ENCODE peak calls at places on chromosomes 16 and 17, in six cellular contexts. M, Y, V, K, L and G are unnamed samples.

GRCh38 chr17:68297168-68297567 is 5.9 kb downstream of the ARSG start:
- DNase-seq in M (no peak), Y (no peak), V (no peak), K (no peak), L (no peak), G (no peak)

GRCh38 chr17:41284546-41284945 is 9.0 kb downstream of the KRTAP9-7 start:
- DNase-seq in M (no peak), Y (no peak), V (no peak), K (no peak), L (no peak), G (no peak)

GRCh38 chr16:80969114-80969484 is 37.6 kb downstream of the CMC2 start:
- DNase-seq in M (no peak), Y (no peak), V (no peak), K (no peak), L (no peak), G (no peak)

GRCh38 chr17:63345598-63345997 is 100.5 kb downstream of the CYB561 start:
- DNase-seq in M (no peak), Y (no peak), V (no peak), K (no peak), L (no peak), G (no peak)

GRCh38 chr16:27640277-27640600 is 90.3 kb downstream of the KATNIP start:
- DNase-seq in M (no peak), Y (no peak), V (no peak), K (no peak), L (peak; percentile 32), G (no peak)

GRCh38 chr17:62085511-62086408 is 20.7 kb upstream of the MED13 start:
- DNase-seq in M (no peak), Y (no peak), V (no peak), K (no peak), L (no peak), G (no peak)

GRCh38 chr17:75394332-75394918 is 11.1 kb downstream of the GRB2 start:
- DNase-seq in M (no peak), Y (no peak), V (no peak), K (no peak), L (no peak), G (no peak)

GRCh38 chr17:66411498-66411897 is 109.1 kb downstream of the PRKCA start:
- DNase-seq in M (no peak), Y (no peak), V (no peak), K (no peak), L (no peak), G (no peak)

GRCh38 chr17:7440823-7441174 is 1.5 kb downstream of the FGF11 start:
- DNase-seq in M (no peak), Y (no peak), V (no peak), K (peak; percentile 41), L (no peak), G (no peak)

GRCh38 chr17:48131216-48131824 is 23.8 kb downstream of the SNX11 start:
- DNase-seq in M (no peak), Y (peak; percentile 77), V (peak; percentile 47), K (peak; percentile 73), L (peak; percentile 63), G (peak; percentile 83)

GRCh38 chr17:76265624-76266243 is 586 bp downstream of the UBALD2 start:
- DNase-seq in M (peak; percentile 79), Y (peak; percentile 67), V (no peak), K (peak; percentile 58), L (peak; percentile 43), G (peak; percentile 53)

GRCh38 chr17:76534831-76535732 is 2.4 kb downstream of the CYGB start:
- DNase-seq in M (no peak), Y (no peak), V (no peak), K (no peak), L (no peak), G (no peak)

GRCh38 chr17:5770556-5771270 is 186.4 kb upstream of the NLRP1 start:
- DNase-seq in M (no peak), Y (no peak), V (no peak), K (no peak), L (no peak), G (no peak)

GRCh38 chr17:57906910-57907309 is 48.3 kb downstream of the CUEDC1 start:
- DNase-seq in M (no peak), Y (no peak), V (no peak), K (no peak), L (no peak), G (no peak)
- TF ChIP-seq CTCF in M (no peak), Y (no peak), V (peak; percentile 51), K (no peak), L (no peak), G (peak; percentile 12)

GRCh38 chr16:2778692-2778958 is 1.5 kb upstream of the ELOB start:
- DNase-seq in M (no peak), Y (no peak), V (no peak), K (no peak), L (no peak), G (no peak)
- H3K4me3 ChIP-seq in M (no peak overlapping the region), Y (no peak overlapping the region), V (no peak overlapping the region), K (peak overlapping the region; percentile 98), L (no peak overlapping the region), G (no peak overlapping the region)

GRCh38 chr17:16215273-16215964 is at the start of gene NCOR1:
- DNase-seq in M (peak; percentile 95), Y (peak; percentile 93), V (peak; percentile 79), K (peak; percentile 94), L (peak; percentile 88), G (peak; percentile 94)
- TF ChIP-seq CTCF in M (peak; percentile 50), Y (peak; percentile 10), V (peak; percentile 51), K (no peak), L (no peak), G (peak; percentile 30)

DNA sequence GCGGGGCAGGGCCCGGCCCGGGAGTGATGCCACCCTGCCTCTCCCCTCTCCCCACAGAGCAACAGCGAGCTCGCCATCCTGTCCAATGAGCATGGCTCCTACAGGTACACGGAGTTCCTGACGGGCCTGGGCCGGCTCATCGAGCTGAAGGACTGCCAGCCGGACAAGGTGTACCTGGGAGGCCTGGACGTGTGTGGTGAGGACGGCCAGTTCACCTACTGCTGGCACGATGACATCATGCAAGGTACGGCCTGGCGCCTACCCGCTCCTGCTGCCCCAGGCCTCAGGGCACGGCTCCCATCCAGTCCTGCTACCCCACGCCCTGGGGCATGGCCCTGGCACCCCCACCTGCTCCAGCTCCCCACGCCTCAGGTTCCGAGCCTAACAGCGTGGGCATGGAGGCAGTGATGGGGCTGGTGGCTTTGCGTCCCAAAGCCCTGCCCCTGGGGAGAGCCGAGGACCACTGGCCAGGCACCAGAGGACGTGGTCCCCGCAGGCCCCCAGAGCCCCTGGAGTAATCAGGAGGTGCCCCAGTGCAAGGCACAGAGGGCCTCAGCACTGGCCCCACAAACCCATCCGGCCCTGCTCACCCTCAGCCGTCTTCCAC is 38.5 kb downstream of the TSC2 start:
- DNase-seq in M (no peak), Y (no peak), V (no peak), K (no peak), L (no peak), G (no peak)
- H3K4me3 ChIP-seq in M (no peak overlapping the region), Y (no peak overlapping the region), V (no peak overlapping the region), K (no peak overlapping the region), L (no peak overlapping the region), G (no peak overlapping the region)

GRCh38 chr16:9012848-9013507 is 49.3 kb upstream of the USP7 start:
- DNase-seq in M (no peak), Y (no peak), V (no peak), K (no peak), L (no peak), G (peak; percentile 11)
- TF ChIP-seq CTCF in M (no peak), Y (no peak), V (peak; percentile 54), K (no peak), L (no peak), G (no peak)

GRCh38 chr16:10880609-10881452 is 3.8 kb downstream of the CIITA start:
- DNase-seq in M (no peak), Y (no peak), V (no peak), K (no peak), L (no peak), G (no peak)
- H3K4me3 ChIP-seq in M (no peak overlapping the region), Y (no peak overlapping the region), V (no peak overlapping the region), K (peak overlapping the region; percentile 71), L (no peak overlapping the region), G (no peak overlapping the region)

DNA sequence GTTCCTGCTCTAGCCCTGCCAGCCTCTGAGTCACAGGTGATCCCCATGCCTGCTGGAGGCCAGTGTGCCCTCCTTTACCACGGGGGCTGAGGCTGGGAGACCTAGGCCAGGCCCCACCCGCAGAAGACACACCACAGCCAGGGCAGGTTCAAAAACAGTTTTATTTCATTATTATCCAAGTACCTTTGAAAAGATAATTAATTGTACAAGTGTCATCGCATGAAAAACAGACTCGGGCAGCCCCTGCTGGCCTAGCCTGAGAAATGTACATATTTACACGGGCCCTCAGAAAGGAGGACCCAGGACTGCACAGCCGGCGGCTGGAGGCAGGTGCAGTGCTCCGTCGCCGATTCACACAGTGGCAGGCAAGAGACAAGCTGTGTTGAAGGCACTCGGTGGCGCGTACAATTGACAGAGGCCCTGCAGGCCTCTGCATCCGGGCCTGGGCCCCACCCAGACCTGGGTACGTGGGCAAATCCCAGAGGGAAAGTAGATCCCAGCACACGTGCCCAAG is 4.4 kb downstream of the PDIA2 start:
- DNase-seq in M (no peak), Y (no peak), V (no peak), K (no peak), L (no peak), G (no peak)
- TF ChIP-seq CTCF in M (no peak), Y (no peak), V (peak; percentile 24), K (no peak), L (no peak), G (no peak)

DNA sequence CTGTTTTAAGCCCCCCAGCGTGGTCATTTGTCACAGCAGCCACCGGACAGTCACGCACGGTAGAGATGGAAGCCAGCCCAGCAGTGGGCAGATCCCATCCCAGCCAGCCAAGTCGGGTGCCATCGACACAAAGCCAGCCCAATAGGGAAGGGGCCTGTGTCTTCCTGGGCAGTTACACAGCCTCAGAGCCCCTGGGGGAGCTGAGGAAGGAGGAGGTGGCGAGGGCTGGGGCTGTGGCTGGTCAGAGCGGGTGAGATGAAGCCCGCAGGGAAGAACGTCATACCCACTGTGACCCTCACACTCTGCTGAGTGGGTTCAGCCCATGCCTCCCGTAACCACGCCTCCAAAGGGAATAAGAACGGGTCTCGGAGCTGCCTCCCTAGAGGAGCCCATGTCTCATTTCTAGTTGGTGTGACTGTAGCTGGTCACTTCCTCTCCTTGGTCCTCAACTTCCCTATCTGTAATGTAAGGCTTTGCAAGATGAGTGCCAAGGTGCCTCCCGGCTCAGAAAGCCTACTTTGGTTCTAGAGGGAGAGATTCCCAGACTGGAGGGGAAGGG is 20.9 kb downstream of the C16orf74 start:
- DNase-seq in M (no peak), Y (no peak), V (no peak), K (no peak), L (no peak), G (no peak)
- H3K4me3 ChIP-seq in M (no peak overlapping the region), Y (no peak overlapping the region), V (no peak overlapping the region), K (no peak overlapping the region), L (no peak overlapping the region), G (no peak overlapping the region)

DNA sequence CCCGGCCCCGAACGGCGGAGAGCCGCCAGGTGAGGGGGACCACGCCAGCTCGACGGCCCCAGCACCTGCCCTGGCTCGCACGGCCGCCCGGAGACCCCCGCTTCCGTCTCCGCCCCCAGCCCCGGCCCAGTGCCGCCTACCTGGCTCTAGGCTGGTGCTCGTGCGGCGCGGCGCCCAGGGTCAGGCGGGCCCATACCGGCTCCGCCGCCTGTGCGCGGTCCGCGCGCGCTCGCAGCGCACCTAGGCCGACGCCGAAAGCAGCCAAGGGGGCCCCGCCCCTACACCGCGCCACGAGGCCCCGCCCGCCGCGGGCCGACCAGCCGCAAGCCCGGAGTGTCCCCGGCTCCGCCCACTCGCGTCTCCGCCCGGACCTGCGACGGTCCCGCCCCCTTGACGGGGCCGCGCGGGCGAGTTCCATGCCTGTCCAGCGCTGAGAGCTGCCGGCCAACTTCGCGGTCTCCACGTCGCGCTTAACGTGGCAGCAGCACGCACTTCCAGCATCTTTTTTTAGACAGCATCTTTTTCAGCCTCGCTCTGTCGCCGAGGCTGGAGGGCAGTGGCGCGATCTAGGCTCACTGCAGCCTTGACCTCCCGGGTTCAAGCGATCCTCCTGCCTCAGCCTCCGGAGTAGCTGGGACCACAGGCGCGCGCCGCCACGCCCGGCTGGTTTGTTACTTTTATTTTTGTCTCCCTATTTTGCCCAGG is at the start of gene SLC25A39:
- DNase-seq in M (peak; percentile 99), Y (peak; percentile 95), V (peak; percentile 82), K (peak; percentile 94), L (peak; percentile 90), G (peak; percentile 95)
- TF ChIP-seq CTCF in M (no peak), Y (no peak), V (no peak), K (no peak), L (no peak), G (no peak)